ENCODE peak calls at places on chromosomes 4 and X, in seven cellular contexts. I, E, N, H, M, A and R are unnamed samples.

GRCh38 chrX:52422884-52423283 is 54.1 kb downstream of the XAGE2 start:
- DNase-seq in E (no peak), N (no peak), H (no peak), A (no peak), M (no peak), I (peak), R (no peak)

GRCh38 chr4:161419822-161420221 is 744.0 kb downstream of the FSTL5 start:
- DNase-seq in M (no peak), E (peak), N (no peak), H (no peak), I (no peak), A (no peak), R (no peak)

GRCh38 chr4:82372502-82372873 is 1.3 kb downstream of the HNRNPD start:
- DNase-seq in H (peak), A (peak), E (no peak), N (peak), I (no peak), M (peak), R (peak)

GRCh38 chr4:11548529-11549176 is 120.0 kb upstream of the HS3ST1 start:
- DNase-seq in N (no peak), M (no peak), A (peak), E (no peak), H (no peak), I (peak), R (no peak)

GRCh38 chr4:140330311-140330900 is 43.0 kb upstream of the SCOC start:
- DNase-seq in E (peak), N (no peak), H (no peak), A (peak), I (peak), M (no peak), R (no peak)

GRCh38 chr4:176363072-176363471 is 43.3 kb downstream of the SPCS3 start:
- DNase-seq in H (no peak), M (no peak), A (no peak), I (peak), N (no peak), E (no peak), R (no peak)

GRCh38 chrX:66900886-66901285 is 262.0 kb upstream of the EDA2R start:
- DNase-seq in I (no peak), E (no peak), A (no peak), N (no peak), H (no peak), M (no peak), R (no peak)

GRCh38 chrX:101303790-101304189 is 12.7 kb upstream of the TAF7L start:
- DNase-seq in N (no peak), A (no peak), I (no peak), M (no peak), E (no peak), H (no peak), R (no peak)

GRCh38 chr4:111954546-111954945 is 190.7 kb upstream of the FAM241A start:
- DNase-seq in N (no peak), A (no peak), I (no peak), H (no peak), E (no peak), M (no peak), R (no peak)

GRCh38 chr4:121307441-121308327 is 73.1 kb downstream of the QRFPR start:
- DNase-seq in A (peak), I (peak), N (no peak), H (peak), M (peak), E (no peak), R (no peak)

GRCh38 chr4:117793786-117794369 is 240.4 kb upstream of the NDST3 start:
- DNase-seq in M (no peak), I (peak), E (no peak), A (no peak), N (no peak), H (no peak), R (no peak)

GRCh38 chr4:158667651-158668198 is 4.0 kb downstream of the C4orf46 start:
- DNase-seq in A (peak), E (no peak), H (peak), I (no peak), N (no peak), M (no peak), R (no peak)

GRCh38 chrX:3717742-3718420 is 4.4 kb upstream of the PRKX start:
- DNase-seq in I (peak), A (no peak), M (no peak), N (no peak), H (no peak), E (no peak), R (no peak)

GRCh38 chr4:71189471-71189870 is 149.3 kb upstream of the SLC4A4 start:
- DNase-seq in H (no peak), M (no peak), A (no peak), E (no peak), I (peak), N (no peak), R (no peak)

GRCh38 chr4:169136796-169137554 is 126.9 kb upstream of the CBR4 start:
- DNase-seq in N (no peak), A (no peak), I (no peak), E (no peak), M (no peak), H (no peak), R (no peak)

GRCh38 chr4:154073107-154073817 is 284.4 kb upstream of the SFRP2 start:
- DNase-seq in N (no peak), E (no peak), M (no peak), A (no peak), I (peak), H (no peak), R (no peak)

GRCh38 chr4:3174371-3175338 is 74.3 kb upstream of the MSANTD1 start:
- DNase-seq in I (no peak), E (no peak), H (no peak), N (no peak), M (peak), A (no peak), R (no peak)

GRCh38 chr4:40838742-40839141 is 89.0 kb downstream of the NSUN7 start:
- DNase-seq in E (no peak), A (no peak), M (no peak), H (no peak), N (no peak), I (no peak), R (no peak)

GRCh38 chr4:82797591-82798081 is 960 bp downstream of the SCD5 start:
- DNase-seq in H (no peak), M (no peak), A (no peak), I (peak), N (no peak), E (no peak), R (no peak)

GRCh38 chrX:13652256-13653021 is 502 bp upstream of the TCEANC start:
- DNase-seq in E (peak), H (no peak), A (peak), N (no peak), M (no peak), I (peak), R (no peak)

GRCh38 chr4:2180410-2180809 is 61.5 kb downstream of the HAUS3 start:
- DNase-seq in I (no peak), M (no peak), E (no peak), N (no peak), A (no peak), H (no peak), R (no peak)

GRCh38 chr4:98468744-98469143 is 189.7 kb downstream of the TSPAN5 start:
- DNase-seq in N (no peak), H (no peak), A (no peak), M (no peak), I (peak), E (peak), R (no peak)

GRCh38 chr4:185920171-185920570 is 108.2 kb upstream of the SORBS2 start:
- DNase-seq in M (no peak), I (peak), A (no peak), H (no peak), N (no peak), E (no peak), R (no peak)

GRCh38 chr4:174207370-174207769 is 76.1 kb downstream of the FBXO8 start:
- DNase-seq in H (no peak), M (no peak), I (no peak), N (no peak), A (no peak), E (no peak), R (no peak)

GRCh38 chrX:10015711-10016515 is 48.8 kb downstream of the CLDN34 start:
- DNase-seq in M (no peak), A (no peak), E (no peak), H (no peak), N (no peak), I (peak), R (peak)

GRCh38 chr4:79059631-79060399 is 120.6 kb upstream of the PAQR3 start:
- DNase-seq in I (no peak), N (no peak), E (no peak), M (no peak), A (no peak), H (no peak), R (no peak)

GRCh38 chr4:128908735-128909134 is 99.2 kb downstream of the JADE1 start:
- DNase-seq in E (no peak), M (no peak), H (no peak), I (no peak), N (no peak), A (no peak), R (no peak)

GRCh38 chr4:74189331-74190043 is 31.6 kb downstream of the MTHFD2L start:
- DNase-seq in I (peak), M (peak), N (no peak), E (peak), H (no peak), A (peak), R (no peak)

GRCh38 chrX:112784692-112785091 is 55.9 kb downstream of the AMOT start:
- DNase-seq in A (no peak), I (no peak), M (no peak), E (peak), H (no peak), N (no peak), R (no peak)

GRCh38 chr4:148120216-148120615 is 322.0 kb downstream of the NR3C2 start:
- DNase-seq in H (no peak), E (no peak), A (no peak), I (peak), N (no peak), M (no peak), R (no peak)

GRCh38 chr4:185282968-185283367 is 73.6 kb downstream of the SNX25 start:
- DNase-seq in I (peak), A (no peak), E (no peak), H (no peak), N (no peak), M (no peak), R (no peak)

GRCh38 chr4:6161921-6162464 is 38.4 kb downstream of the JAKMIP1 start:
- DNase-seq in A (no peak), M (no peak), N (no peak), E (no peak), I (no peak), H (no peak), R (no peak)

GRCh38 chrX:136176399-136176825 is 29.1 kb downstream of the FHL1 start:
- DNase-seq in M (no peak), E (no peak), A (no peak), I (peak), H (no peak), N (no peak), R (no peak)

GRCh38 chr4:8297691-8298485 is 28.3 kb downstream of the HTRA3 start:
- DNase-seq in A (no peak), E (no peak), M (no peak), N (no peak), I (no peak), H (no peak), R (peak)

GRCh38 chr4:168516841-168517240 is 20.0 kb downstream of the PALLD start:
- DNase-seq in N (no peak), E (no peak), A (no peak), H (no peak), M (no peak), I (no peak), R (no peak)

GRCh38 chrX:21974011-21974385 is 33.5 kb downstream of the SMS start:
- DNase-seq in I (peak), M (no peak), N (no peak), A (peak), E (no peak), H (no peak), R (no peak)

GRCh38 chrX:83508006-83508405 is at the start of gene POU3F4:
- DNase-seq in M (no peak), H (no peak), N (no peak), A (no peak), I (peak), E (peak), R (no peak)

GRCh38 chr4:38889143-38889542 is 21.5 kb downstream of the FAM114A1 start:
- DNase-seq in M (no peak), E (peak), I (peak), N (no peak), A (peak), H (no peak), R (no peak)

GRCh38 chr4:69522554-69522953 is 26.8 kb upstream of the UGT2B4 start:
- DNase-seq in N (no peak), I (no peak), M (no peak), H (no peak), A (no peak), E (no peak), R (no peak)

GRCh38 chr4:147371661-147372060 is 109.2 kb upstream of the EDNRA start:
- DNase-seq in E (no peak), H (no peak), M (no peak), I (peak), N (no peak), A (peak), R (no peak)